ENCODE peak calls at places on chromosomes 6 and 20, in six cellular contexts. J, N, K, B, W and G are unnamed samples. For H3K4me1 and H3K9me3, the result is how much of the 10 kb centered on the place peaks cover.

GRCh38 chr6:114997813-114998292 is 655.0 kb upstream of the HS3ST5 start:
- DNase-seq in J (no peak), W (no peak), N (no peak), K (no peak), B (no peak), G (no peak)

GRCh38 chr20:47727170-47727880 is 58.0 kb downstream of the SULF2 start:
- DNase-seq in B (peak), W (no peak), K (no peak), N (no peak), J (no peak), G (peak)

GRCh38 chr20:44571367-44571766 is 11.0 kb upstream of the PKIG start:
- DNase-seq in N (no peak), B (no peak), K (no peak), W (no peak), J (peak), G (peak)

GRCh38 chr6:25968769-25969168 is 6.2 kb downstream of the TRIM38 start:
- DNase-seq in W (no peak), B (no peak), K (no peak), J (peak), N (no peak), G (no peak)

GRCh38 chr20:34175879-34176278 is 63.8 kb upstream of the EIF2S2 start:
- DNase-seq in J (no peak), K (no peak), W (no peak), N (no peak), B (no peak), G (no peak)

GRCh38 chr6:159061805-159062563 is 17.2 kb upstream of the TAGAP start:
- DNase-seq in K (no peak), J (no peak), W (no peak), N (no peak), B (no peak), G (no peak)

GRCh38 chr6:119129968-119130484 is 51.6 kb upstream of the FAM184A start:
- DNase-seq in W (peak), J (peak), B (no peak), K (peak), N (no peak), G (no peak)

GRCh38 chr20:63979549-63980316 is at the start of gene SAMD10:
- DNase-seq in J (peak), K (peak), B (no peak), N (no peak), W (peak), G (peak)

GRCh38 chr6:34663887-34664269 is 32.7 kb downstream of the ILRUN start:
- DNase-seq in W (no peak), B (no peak), J (peak), N (no peak), K (no peak), G (no peak)

GRCh38 chr20:50149481-50150254 is 3.9 kb downstream of the PEDS1 start:
- DNase-seq in J (no peak), W (no peak), K (peak), B (no peak), N (no peak), G (no peak)

GRCh38 chr20:53870426-53871199 is 199.8 kb downstream of the BCAS1 start:
- DNase-seq in K (no peak), J (no peak), W (no peak), B (no peak), N (no peak), G (no peak)

GRCh38 chr6:115972679-115973078 is 88.0 kb downstream of the FRK start:
- DNase-seq in B (no peak), J (no peak), W (no peak), K (no peak), N (no peak), G (no peak)

GRCh38 chr6:25503686-25504085 is 148.3 kb upstream of the SCGN start:
- DNase-seq in N (no peak), J (peak), W (no peak), B (no peak), K (no peak), G (no peak)

GRCh38 chr20:13492001-13492480 is 146.7 kb downstream of the TASP1 start:
- DNase-seq in B (no peak), K (no peak), W (no peak), J (peak), N (peak), G (no peak)

GRCh38 chr6:11215773-11216172 is 16.7 kb downstream of the NEDD9 start:
- DNase-seq in B (no peak), J (peak), N (no peak), K (peak), W (no peak), G (no peak)
- H3K4me1 ChIP-seq in B (half or more), J (under half), N (under half), K (half or more), W (half or more), G (under half)

DNA sequence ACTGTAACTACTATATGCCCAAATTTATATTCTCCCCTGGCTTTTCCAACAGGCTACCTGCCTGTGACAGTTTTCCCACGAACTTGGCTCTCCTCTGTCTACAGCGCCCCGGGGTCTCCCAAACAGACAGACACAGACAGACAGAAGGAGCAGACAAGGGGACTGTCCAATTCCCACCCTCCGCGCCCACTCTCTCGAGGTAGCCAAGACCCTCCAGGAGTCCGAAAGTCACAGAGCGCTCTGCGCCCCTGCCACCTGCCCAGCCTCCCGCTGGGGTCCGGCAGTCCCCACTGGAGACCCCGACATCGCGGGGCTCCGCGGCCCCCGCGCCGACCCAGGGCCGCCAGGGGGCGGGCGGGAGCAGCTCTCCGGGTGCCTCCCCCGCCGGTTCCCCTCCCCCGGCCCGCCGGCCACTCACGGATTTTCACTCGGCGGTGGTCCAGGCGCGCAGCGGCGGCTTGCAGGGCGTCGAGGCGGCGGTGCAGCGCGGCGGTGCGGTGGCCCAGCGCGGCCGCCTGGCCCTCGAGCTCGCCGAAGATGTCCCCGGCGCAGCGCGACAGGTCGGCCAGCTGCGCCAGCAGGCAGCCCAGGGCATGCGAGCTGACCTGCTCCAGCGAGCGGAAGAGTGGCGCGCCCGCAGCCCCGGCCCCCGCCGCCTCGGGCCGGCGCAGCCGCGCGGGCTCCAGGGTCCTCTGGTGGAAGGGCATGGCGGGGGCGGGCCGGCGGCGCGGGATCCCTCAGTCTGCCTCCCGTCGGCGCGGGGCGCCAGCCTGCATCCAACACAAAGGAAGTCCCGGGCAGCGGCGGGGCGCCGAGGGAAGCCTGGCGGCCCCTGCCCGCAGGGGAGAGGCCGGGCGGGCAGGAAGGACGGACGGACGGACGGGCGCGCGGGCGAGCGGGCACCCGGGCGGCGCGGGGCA is 81.3 kb upstream of the CCDC28A start:
- DNase-seq in B (peak), J (peak), W (peak), K (peak), N (no peak), G (peak)
- H3K4me3 ChIP-seq in B (peak), J (peak), W (peak), K (peak), N (peak), G (no peak)

DNA sequence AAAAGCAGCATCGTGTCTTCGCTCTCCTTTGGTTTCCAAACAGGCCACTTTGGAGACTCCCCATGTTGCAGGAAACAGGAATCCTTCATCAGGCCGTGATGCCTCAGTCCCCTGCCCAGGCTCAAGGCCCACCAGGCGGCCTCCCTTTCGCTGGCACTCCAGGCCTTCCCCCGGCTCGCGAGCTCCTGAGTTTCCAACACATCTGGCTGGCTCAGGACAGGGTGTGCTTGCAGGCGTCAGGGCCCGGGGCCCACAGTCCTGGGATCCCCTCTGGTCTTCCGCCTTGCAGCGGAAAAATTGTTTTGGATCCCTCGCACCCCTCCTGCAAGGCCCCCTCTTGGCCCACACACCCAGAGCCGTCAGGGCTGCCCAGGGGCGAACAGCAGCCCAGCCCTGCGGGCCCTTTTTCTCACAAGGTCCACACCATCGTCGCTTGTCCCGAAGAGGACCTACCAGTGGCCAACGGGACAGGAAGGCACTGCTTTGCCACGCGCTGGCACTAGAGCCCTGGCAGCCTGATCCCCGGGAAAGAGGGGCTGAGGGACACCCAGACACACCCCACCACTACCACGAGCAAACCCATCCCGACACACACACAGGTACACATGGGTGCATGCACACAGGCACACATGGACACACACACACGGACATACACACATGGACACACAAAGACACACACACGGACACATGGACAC is 1930.9 kb upstream of the DEFB115 start:
- DNase-seq in N (no peak), W (no peak), B (no peak), K (no peak), J (no peak), G (no peak)
- H3K9me3 ChIP-seq in N (half or more), W (under half), B (under half), K (under half), J (under half), G (under half)

DNA sequence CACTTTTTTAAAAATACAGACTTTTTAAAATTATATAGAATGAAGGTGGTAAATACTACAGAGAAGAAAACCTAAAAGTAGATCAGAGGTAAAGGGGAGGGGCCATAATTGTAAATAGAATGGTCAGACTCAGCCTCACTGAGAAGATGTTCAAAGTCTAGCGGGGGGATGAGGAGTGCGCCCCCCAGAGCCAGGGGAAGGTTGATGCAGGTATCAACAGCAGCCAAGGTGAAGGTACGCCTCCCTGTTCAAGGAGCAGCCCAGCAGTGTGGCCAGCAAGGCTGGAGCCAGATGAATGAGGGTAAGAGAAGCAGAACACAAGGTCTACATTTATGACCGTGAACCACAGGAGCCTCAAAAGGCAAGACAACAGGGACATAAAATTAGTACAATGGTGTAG is 204.1 kb downstream of the PTPRT start:
- DNase-seq in W (no peak), K (no peak), N (no peak), J (no peak), B (no peak), G (no peak)
- H3K4me1 ChIP-seq in W (under half), K (under half), N (under half), J (under half), B (under half), G (under half)